ENCODE peak calls at places on chromosomes 12 and 14, in five cellular contexts. One of them, this sample, is unnamed.
A peak's percentile ranks its signal among the peaks of the same experiment; 100 is the strongest.

GRCh38 chr12:12198124-12198523 is 68.7 kb downstream of the LRP6 start:
- DNase-seq in CD4-positive, alpha-beta memory T cell: no peak
- DNase-seq in psoas muscle: no peak
- DNase-seq in SJSA1: no peak
- DNase-seq in CD8-positive, alpha-beta memory T cell: no peak
- DNase-seq in this sample: no peak

GRCh38 chr12:112978163-112979081 is at the start of gene OAS2:
- DNase-seq in psoas muscle: peak; percentile 39
- DNase-seq in CD8-positive, alpha-beta memory T cell: peak; percentile 62
- DNase-seq in SJSA1: peak; percentile 16
- DNase-seq in CD4-positive, alpha-beta memory T cell: peak; percentile 84
- DNase-seq in this sample: peak; percentile 44

GRCh38 chr14:97273540-97273939 is 476.4 kb downstream of the VRK1 start:
- DNase-seq in CD8-positive, alpha-beta memory T cell: no peak
- DNase-seq in CD4-positive, alpha-beta memory T cell: no peak
- DNase-seq in SJSA1: no peak
- DNase-seq in psoas muscle: no peak
- DNase-seq in this sample: no peak

GRCh38 chr12:4621511-4621910 is 27.3 kb downstream of the AKAP3 start:
- DNase-seq in CD4-positive, alpha-beta memory T cell: no peak
- DNase-seq in psoas muscle: no peak
- DNase-seq in SJSA1: no peak
- DNase-seq in CD8-positive, alpha-beta memory T cell: no peak
- DNase-seq in this sample: no peak

GRCh38 chr12:27627123-27627835 is 69.0 kb upstream of the REP15 start:
- DNase-seq in CD8-positive, alpha-beta memory T cell: no peak
- DNase-seq in psoas muscle: no peak
- DNase-seq in CD4-positive, alpha-beta memory T cell: no peak
- DNase-seq in SJSA1: no peak
- DNase-seq in this sample: no peak

GRCh38 chr12:112450725-112451124 is 32.0 kb downstream of the PTPN11 start:
- DNase-seq in SJSA1: no peak
- DNase-seq in CD4-positive, alpha-beta memory T cell: no peak
- DNase-seq in CD8-positive, alpha-beta memory T cell: no peak
- DNase-seq in psoas muscle: no peak
- DNase-seq in this sample: no peak

GRCh38 chr14:94317259-94317658 is 5.9 kb downstream of the SERPINA6 start:
- DNase-seq in psoas muscle: peak; percentile 51
- DNase-seq in SJSA1: no peak
- DNase-seq in CD8-positive, alpha-beta memory T cell: no peak
- DNase-seq in CD4-positive, alpha-beta memory T cell: no peak
- DNase-seq in this sample: no peak

GRCh38 chr12:54596526-54596946 is 8.1 kb upstream of the PPP1R1A start:
- DNase-seq in CD8-positive, alpha-beta memory T cell: peak; percentile 32
- DNase-seq in CD4-positive, alpha-beta memory T cell: peak; percentile 29
- DNase-seq in SJSA1: peak; percentile 35
- DNase-seq in psoas muscle: peak; percentile 62
- DNase-seq in this sample: no peak

GRCh38 chr12:128807161-128807724 is 16.5 kb downstream of the SLC15A4 start:
- DNase-seq in SJSA1: no peak
- DNase-seq in CD8-positive, alpha-beta memory T cell: no peak
- DNase-seq in psoas muscle: no peak
- DNase-seq in CD4-positive, alpha-beta memory T cell: no peak
- DNase-seq in this sample: no peak

GRCh38 chr12:15118946-15119345 is 102.3 kb downstream of the RERG start:
- DNase-seq in CD8-positive, alpha-beta memory T cell: no peak
- DNase-seq in SJSA1: no peak
- DNase-seq in psoas muscle: no peak
- DNase-seq in CD4-positive, alpha-beta memory T cell: no peak
- DNase-seq in this sample: no peak

GRCh38 chr14:99910337-99911268 is 117.4 kb downstream of the EML1 start:
- DNase-seq in CD4-positive, alpha-beta memory T cell: no peak
- DNase-seq in CD8-positive, alpha-beta memory T cell: no peak
- DNase-seq in SJSA1: peak; percentile 32
- DNase-seq in psoas muscle: no peak
- DNase-seq in this sample: no peak

GRCh38 chr14:64942531-64943111 is at the start of gene GPX2:
- DNase-seq in CD4-positive, alpha-beta memory T cell: no peak
- DNase-seq in SJSA1: no peak
- DNase-seq in CD8-positive, alpha-beta memory T cell: no peak
- DNase-seq in psoas muscle: no peak
- DNase-seq in this sample: no peak

GRCh38 chr12:22333186-22333745 is 1.2 kb downstream of the ST8SIA1 start:
- DNase-seq in CD4-positive, alpha-beta memory T cell: no peak
- DNase-seq in psoas muscle: no peak
- DNase-seq in SJSA1: no peak
- DNase-seq in CD8-positive, alpha-beta memory T cell: no peak
- DNase-seq in this sample: no peak

GRCh38 chr12:94244165-94245133 is 96.1 kb downstream of the PLXNC1 start:
- DNase-seq in CD4-positive, alpha-beta memory T cell: peak; percentile 17
- DNase-seq in SJSA1: no peak
- DNase-seq in CD8-positive, alpha-beta memory T cell: peak; percentile 32
- DNase-seq in psoas muscle: no peak
- DNase-seq in this sample: no peak

GRCh38 chr14:53925201-53925766 is 31.3 kb downstream of the BMP4 start:
- DNase-seq in SJSA1: no peak
- DNase-seq in CD8-positive, alpha-beta memory T cell: no peak
- DNase-seq in CD4-positive, alpha-beta memory T cell: no peak
- DNase-seq in psoas muscle: no peak
- DNase-seq in this sample: no peak

GRCh38 chr14:92499216-92499615 is 14.4 kb upstream of the RIN3 start:
- DNase-seq in psoas muscle: no peak
- DNase-seq in SJSA1: no peak
- DNase-seq in CD8-positive, alpha-beta memory T cell: no peak
- DNase-seq in CD4-positive, alpha-beta memory T cell: no peak
- DNase-seq in this sample: no peak

GRCh38 chr12:11727133-11727664 is 77.7 kb downstream of the ETV6 start:
- DNase-seq in psoas muscle: no peak
- DNase-seq in CD4-positive, alpha-beta memory T cell: peak; percentile 65
- DNase-seq in CD8-positive, alpha-beta memory T cell: no peak
- DNase-seq in SJSA1: peak; percentile 53
- DNase-seq in this sample: peak; percentile 28

GRCh38 chr12:40534828-40535227 is 157.4 kb upstream of the CNTN1 start:
- DNase-seq in CD8-positive, alpha-beta memory T cell: no peak
- DNase-seq in CD4-positive, alpha-beta memory T cell: no peak
- DNase-seq in psoas muscle: no peak
- DNase-seq in SJSA1: no peak
- DNase-seq in this sample: no peak

GRCh38 chr14:93013368-93013719 is 90.4 kb downstream of the CHGA start:
- DNase-seq in CD4-positive, alpha-beta memory T cell: no peak
- DNase-seq in CD8-positive, alpha-beta memory T cell: no peak
- DNase-seq in SJSA1: no peak
- DNase-seq in psoas muscle: no peak
- DNase-seq in this sample: no peak

GRCh38 chr12:109951136-109951535 is 45.0 kb downstream of the GIT2 start:
- DNase-seq in CD8-positive, alpha-beta memory T cell: no peak
- DNase-seq in SJSA1: peak; percentile 68
- DNase-seq in psoas muscle: no peak
- DNase-seq in CD4-positive, alpha-beta memory T cell: no peak
- DNase-seq in this sample: no peak

GRCh38 chr14:87600236-87600635 is 392.7 kb downstream of the GALC start:
- DNase-seq in SJSA1: no peak
- DNase-seq in psoas muscle: no peak
- DNase-seq in CD8-positive, alpha-beta memory T cell: no peak
- DNase-seq in CD4-positive, alpha-beta memory T cell: no peak
- DNase-seq in this sample: no peak

GRCh38 chr12:104219361-104219892 is 3.8 kb downstream of the TXNRD1 start:
- DNase-seq in SJSA1: peak; percentile 96
- DNase-seq in CD4-positive, alpha-beta memory T cell: no peak
- DNase-seq in CD8-positive, alpha-beta memory T cell: no peak
- DNase-seq in psoas muscle: no peak
- DNase-seq in this sample: no peak

GRCh38 chr12:126601184-126602170 is 1536.2 kb downstream of the AACS start:
- DNase-seq in CD4-positive, alpha-beta memory T cell: no peak
- DNase-seq in SJSA1: no peak
- DNase-seq in CD8-positive, alpha-beta memory T cell: no peak
- DNase-seq in psoas muscle: no peak
- DNase-seq in this sample: no peak

GRCh38 chr12:104750061-104750460 is 208.0 kb downstream of the SLC41A2 start:
- DNase-seq in CD4-positive, alpha-beta memory T cell: no peak
- DNase-seq in SJSA1: no peak
- DNase-seq in psoas muscle: no peak
- DNase-seq in CD8-positive, alpha-beta memory T cell: no peak
- DNase-seq in this sample: no peak

GRCh38 chr12:91777268-91777997 is 368.2 kb downstream of the BTG1 start:
- DNase-seq in SJSA1: peak; percentile 14
- DNase-seq in CD8-positive, alpha-beta memory T cell: no peak
- DNase-seq in psoas muscle: no peak
- DNase-seq in CD4-positive, alpha-beta memory T cell: no peak
- DNase-seq in this sample: no peak

GRCh38 chr14:100686858-100687257 is 39.8 kb upstream of the DLK1 start:
- DNase-seq in CD4-positive, alpha-beta memory T cell: no peak
- DNase-seq in SJSA1: no peak
- DNase-seq in psoas muscle: no peak
- DNase-seq in CD8-positive, alpha-beta memory T cell: no peak
- DNase-seq in this sample: no peak

GRCh38 chr12:71092290-71092689 is 65.5 kb downstream of the TSPAN8 start:
- DNase-seq in psoas muscle: no peak
- DNase-seq in CD4-positive, alpha-beta memory T cell: no peak
- DNase-seq in CD8-positive, alpha-beta memory T cell: no peak
- DNase-seq in SJSA1: no peak
- DNase-seq in this sample: no peak

GRCh38 chr12:57483466-57483865 is 3.8 kb upstream of the ARHGAP9 start:
- DNase-seq in SJSA1: peak; percentile 100
- DNase-seq in psoas muscle: no peak
- DNase-seq in CD8-positive, alpha-beta memory T cell: no peak
- DNase-seq in CD4-positive, alpha-beta memory T cell: no peak
- DNase-seq in this sample: no peak

GRCh38 chr12:116194935-116195431 is 82.5 kb downstream of the MED13L start:
- DNase-seq in CD8-positive, alpha-beta memory T cell: no peak
- DNase-seq in SJSA1: no peak
- DNase-seq in psoas muscle: no peak
- DNase-seq in CD4-positive, alpha-beta memory T cell: peak; percentile 31
- DNase-seq in this sample: peak; percentile 10

GRCh38 chr12:88388566-88389269 is 191.6 kb downstream of the KITLG start:
- DNase-seq in SJSA1: no peak
- DNase-seq in CD8-positive, alpha-beta memory T cell: no peak
- DNase-seq in psoas muscle: no peak
- DNase-seq in CD4-positive, alpha-beta memory T cell: no peak
- DNase-seq in this sample: no peak
- H3K9me3 ChIP-seq in SJSA1: no peaks in the 10 kb centered on the region
- H3K9me3 ChIP-seq in CD8-positive, alpha-beta memory T cell: no peaks in the 10 kb centered on the region
- H3K9me3 ChIP-seq in psoas muscle: no peaks in the 10 kb centered on the region
- H3K9me3 ChIP-seq in CD4-positive, alpha-beta memory T cell: no peaks in the 10 kb centered on the region
- H3K9me3 ChIP-seq in this sample: no peaks in the 10 kb centered on the region

GRCh38 chr14:106877527-106877926 is 1351.1 kb downstream of the TMEM121 start:
- DNase-seq in CD4-positive, alpha-beta memory T cell: no peak
- DNase-seq in SJSA1: no peak
- DNase-seq in psoas muscle: no peak
- DNase-seq in CD8-positive, alpha-beta memory T cell: no peak
- DNase-seq in this sample: no peak

GRCh38 chr14:106875503-106875902 is 1349.1 kb downstream of the TMEM121 start:
- DNase-seq in psoas muscle: no peak
- DNase-seq in SJSA1: no peak
- DNase-seq in CD8-positive, alpha-beta memory T cell: no peak
- DNase-seq in CD4-positive, alpha-beta memory T cell: no peak
- DNase-seq in this sample: no peak

GRCh38 chr14:106879241-106879640 is 1352.9 kb downstream of the TMEM121 start:
- DNase-seq in CD4-positive, alpha-beta memory T cell: no peak
- DNase-seq in CD8-positive, alpha-beta memory T cell: peak; percentile 28
- DNase-seq in SJSA1: no peak
- DNase-seq in psoas muscle: no peak
- DNase-seq in this sample: no peak

GRCh38 chr14:106874365-106874764 is 1348.0 kb downstream of the TMEM121 start:
- DNase-seq in CD8-positive, alpha-beta memory T cell: no peak
- DNase-seq in SJSA1: no peak
- DNase-seq in psoas muscle: no peak
- DNase-seq in CD4-positive, alpha-beta memory T cell: no peak
- DNase-seq in this sample: no peak

GRCh38 chr14:106876711-106877110 is 1350.3 kb downstream of the TMEM121 start:
- DNase-seq in CD8-positive, alpha-beta memory T cell: no peak
- DNase-seq in psoas muscle: no peak
- DNase-seq in SJSA1: no peak
- DNase-seq in CD4-positive, alpha-beta memory T cell: no peak
- DNase-seq in this sample: no peak
- H3K9me3 ChIP-seq in CD8-positive, alpha-beta memory T cell: no peaks in the 10 kb centered on the region
- H3K9me3 ChIP-seq in psoas muscle: no peaks in the 10 kb centered on the region
- H3K9me3 ChIP-seq in SJSA1: no peaks in the 10 kb centered on the region
- H3K9me3 ChIP-seq in CD4-positive, alpha-beta memory T cell: no peaks in the 10 kb centered on the region
- H3K9me3 ChIP-seq in this sample: no peaks in the 10 kb centered on the region

DNA sequence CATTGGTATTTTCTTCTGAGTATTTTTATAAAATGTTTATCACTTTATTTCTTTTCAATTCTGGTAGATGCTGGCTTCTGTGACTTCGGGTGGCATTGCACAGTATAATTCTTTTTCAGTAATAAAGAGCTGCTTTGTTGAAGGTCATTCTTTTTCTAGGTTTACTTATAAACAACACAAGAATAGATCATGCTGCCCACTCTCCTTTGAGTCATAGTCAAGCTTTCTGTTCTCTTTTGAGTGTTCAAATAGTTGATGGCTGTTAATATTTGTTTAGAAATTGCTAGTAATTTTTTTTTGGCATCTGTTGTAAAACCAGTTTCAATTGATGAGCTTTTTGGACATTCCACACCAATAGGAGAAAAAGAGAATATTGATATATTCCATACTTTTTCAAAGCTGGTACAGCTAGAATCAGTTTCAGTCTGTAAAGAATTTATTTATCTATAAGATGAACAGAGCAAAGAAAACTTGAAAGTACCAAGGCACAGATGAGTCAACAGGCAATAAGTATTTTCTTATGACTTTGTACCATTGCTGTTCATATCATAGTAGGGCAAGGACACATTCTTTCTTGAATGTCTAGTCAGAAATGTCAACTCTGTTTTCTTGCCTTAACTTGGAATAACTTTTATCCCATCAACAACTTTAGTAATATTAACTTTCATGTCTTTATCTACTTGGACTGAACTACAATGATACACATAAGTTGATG is 513.0 kb upstream of the SEL1L start:
- DNase-seq in CD4-positive, alpha-beta memory T cell: no peak
- DNase-seq in SJSA1: no peak
- DNase-seq in CD8-positive, alpha-beta memory T cell: no peak
- DNase-seq in psoas muscle: no peak
- DNase-seq in this sample: no peak
- H3K9me3 ChIP-seq in CD4-positive, alpha-beta memory T cell: no peaks in the 10 kb centered on the region
- H3K9me3 ChIP-seq in SJSA1: no peaks in the 10 kb centered on the region
- H3K9me3 ChIP-seq in CD8-positive, alpha-beta memory T cell: no peaks in the 10 kb centered on the region
- H3K9me3 ChIP-seq in psoas muscle: no peaks in the 10 kb centered on the region
- H3K9me3 ChIP-seq in this sample: no peaks in the 10 kb centered on the region

DNA sequence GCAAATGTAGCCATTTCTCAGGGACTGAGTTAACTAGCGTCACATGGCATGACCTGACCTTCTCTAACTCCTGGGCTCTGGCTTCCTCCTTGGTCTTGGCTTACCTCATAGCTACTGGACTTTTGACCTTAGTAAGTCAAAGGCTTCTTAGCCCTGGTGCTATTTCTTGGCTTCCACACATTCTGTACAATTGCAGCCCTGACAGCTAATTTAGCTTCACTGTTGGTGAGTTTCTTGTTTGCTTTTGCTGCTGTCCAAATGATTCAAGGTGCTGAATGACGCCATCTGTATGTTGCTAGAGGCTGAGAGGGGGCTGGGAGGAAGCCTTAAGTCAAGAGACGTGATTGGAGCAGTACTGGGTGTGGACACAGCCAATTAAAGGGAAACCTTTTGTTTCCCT is 202.7 kb downstream of the PRKD1 start:
- DNase-seq in CD8-positive, alpha-beta memory T cell: no peak
- DNase-seq in psoas muscle: no peak
- DNase-seq in SJSA1: no peak
- DNase-seq in CD4-positive, alpha-beta memory T cell: no peak
- DNase-seq in this sample: no peak
- H3K9me3 ChIP-seq in CD8-positive, alpha-beta memory T cell: no peaks in the 10 kb centered on the region
- H3K9me3 ChIP-seq in psoas muscle: no peaks in the 10 kb centered on the region
- H3K9me3 ChIP-seq in SJSA1: no peaks in the 10 kb centered on the region
- H3K9me3 ChIP-seq in CD4-positive, alpha-beta memory T cell: no peaks in the 10 kb centered on the region
- H3K9me3 ChIP-seq in this sample: no peaks in the 10 kb centered on the region

GRCh38 chr14:27484633-27485032 is 886.8 kb upstream of the NOVA1 start:
- DNase-seq in SJSA1: no peak
- DNase-seq in psoas muscle: no peak
- DNase-seq in CD8-positive, alpha-beta memory T cell: no peak
- DNase-seq in CD4-positive, alpha-beta memory T cell: no peak
- DNase-seq in this sample: no peak
- H3K9me3 ChIP-seq in SJSA1: no peaks in the 10 kb centered on the region
- H3K9me3 ChIP-seq in psoas muscle: no peaks in the 10 kb centered on the region
- H3K9me3 ChIP-seq in CD8-positive, alpha-beta memory T cell: no peaks in the 10 kb centered on the region
- H3K9me3 ChIP-seq in CD4-positive, alpha-beta memory T cell: no peaks in the 10 kb centered on the region
- H3K9me3 ChIP-seq in this sample: peaks cover 2% of the 10 kb centered on the region

This sample was measured in T-helper 17 cell.